ENCODE peak calls at places on chromosomes 6 and 20, in six cellular contexts. J, D, H, N, L and V are unnamed samples.

GRCh38 chr6:110409794-110410193 is 5.6 kb downstream of the DDO start:
- DNase-seq in H (no peak), N (no peak), J (no peak), L (no peak), D (no peak), V (no peak)

GRCh38 chr20:51331466-51331865 is 211.1 kb downstream of the NFATC2 start:
- DNase-seq in N (no peak), D (peak; percentile 62), L (no peak), J (no peak), H (no peak), V (no peak)

GRCh38 chr6:25727028-25727427 is 27.5 kb upstream of the SLC17A4 start:
- DNase-seq in N (no peak), D (no peak), J (no peak), H (no peak), L (no peak), V (no peak)

GRCh38 chr6:39079726-39080125 is 31.1 kb downstream of the GLP1R start:
- DNase-seq in J (no peak), N (no peak), L (no peak), H (no peak), D (no peak), V (no peak)

GRCh38 chr20:38498909-38499308 is 26.3 kb downstream of the RALGAPB start:
- DNase-seq in J (no peak), D (no peak), H (no peak), N (no peak), L (no peak), V (no peak)

GRCh38 chr6:164010446-164011071 is 596.0 kb downstream of the QKI start:
- DNase-seq in L (no peak), H (no peak), D (peak; percentile 48), N (no peak), J (no peak), V (no peak)

GRCh38 chr20:20241966-20242365 is 125.9 kb upstream of the INSM1 start:
- DNase-seq in J (no peak), H (no peak), N (no peak), L (no peak), D (no peak), V (no peak)

GRCh38 chr6:43052842-43053544 is 658 bp downstream of the CUL7 start:
- DNase-seq in J (no peak), H (no peak), D (no peak), L (no peak), N (no peak), V (no peak)

GRCh38 chr20:11204926-11205768 is 531.3 kb upstream of the JAG1 start:
- DNase-seq in J (no peak), N (no peak), H (peak; percentile 66), D (no peak), L (no peak), V (peak; percentile 58)

GRCh38 chr6:80214436-80215022 is 108.1 kb downstream of the BCKDHB start:
- DNase-seq in N (no peak), J (no peak), H (no peak), D (no peak), L (no peak), V (peak; percentile 30)

GRCh38 chr6:70337379-70338073 is 34.6 kb upstream of the COL9A1 start:
- DNase-seq in J (no peak), N (no peak), D (no peak), H (no peak), L (no peak), V (no peak)

GRCh38 chr6:152246554-152247337 is 390.4 kb downstream of the SYNE1 start:
- DNase-seq in H (no peak), J (no peak), L (no peak), N (no peak), D (no peak), V (no peak)

GRCh38 chr6:90284236-90284744 is 12.4 kb downstream of the BACH2 start:
- DNase-seq in N (no peak), D (no peak), J (peak; percentile 52), L (peak; percentile 16), H (no peak), V (no peak)